ENCODE peak calls at places on chromosome 12, in four cellular contexts. X is HepG2, V is H1, U is GM12878. O is an unnamed sample.

GRCh38 chr12:76719642-76720041 is 44.3 kb upstream of the ZDHHC17 start:
- DNase-seq in X (no peak), V (no peak), U (no peak), O (no peak)

GRCh38 chr12:124509676-124510300 is 57.6 kb downstream of the NCOR2 start:
- DNase-seq in X (peak; percentile 86), V (no peak), U (no peak), O (peak; percentile 61)

GRCh38 chr12:50934981-50935807 is 17.1 kb upstream of the HIGD1C start:
- DNase-seq in X (peak; percentile 57), V (no peak), U (no peak), O (no peak)

GRCh38 chr12:14284189-14284722 is 81.2 kb upstream of the ATF7IP start:
- DNase-seq in X (no peak), V (no peak), U (peak; percentile 40), O (peak; percentile 81)

GRCh38 chr12:74537707-74538385 is at the start of gene ATXN7L3B:
- DNase-seq in X (peak; percentile 89), V (peak; percentile 89), U (peak; percentile 73), O (peak; percentile 94)

GRCh38 chr12:109462868-109463692 is 14.0 kb downstream of the KCTD10 start:
- DNase-seq in X (peak; percentile 63), V (no peak), U (no peak), O (no peak)

GRCh38 chr12:68042212-68042699 is 53.0 kb downstream of the IFNG-AS1 start:
- DNase-seq in X (peak; percentile 3), V (no peak), U (peak; percentile 65), O (no peak)

GRCh38 chr12:123660328-123660727 is 10.6 kb upstream of the TCTN2 start:
- DNase-seq in X (no peak), V (no peak), U (no peak), O (no peak)

GRCh38 chr12:120240495-120240833 is 25.1 kb downstream of the PXN start:
- DNase-seq in X (no peak), V (no peak), U (no peak), O (no peak)

GRCh38 chr12:113271853-113272561 is 50.7 kb downstream of the TPCN1 start:
- DNase-seq in X (peak; percentile 74), V (no peak), U (no peak), O (peak; percentile 74)

GRCh38 chr12:27875677-27876076 is 95.6 kb upstream of the MANSC4 start:
- DNase-seq in X (no peak), V (no peak), U (no peak), O (no peak)

GRCh38 chr12:108374596-108375320 is 35.6 kb upstream of the CMKLR1 start:
- DNase-seq in X (no peak), V (no peak), U (no peak), O (no peak)

GRCh38 chr12:41507286-41507685 is 319.2 kb downstream of the PDZRN4 start:
- DNase-seq in X (no peak), V (no peak), U (no peak), O (no peak)

GRCh38 chr12:100820314-100820713 is 25.7 kb downstream of the ANO4 start:
- DNase-seq in X (no peak), V (no peak), U (no peak), O (no peak)

GRCh38 chr12:15151141-15152091 is 69.8 kb downstream of the RERG start:
- DNase-seq in X (peak; percentile 5), V (no peak), U (no peak), O (no peak)

GRCh38 chr12:51846911-51847829 is 1.3 kb downstream of the FIGNL2 start:
- DNase-seq in X (no peak), V (peak; percentile 81), U (no peak), O (no peak)

GRCh38 chr12:30862486-30862885 is 64.1 kb upstream of the TSPAN11 start:
- DNase-seq in X (no peak), V (no peak), U (no peak), O (no peak)

GRCh38 chr12:14774074-14774943 is 29.0 kb downstream of the WBP11 start:
- DNase-seq in X (peak; percentile 88), V (peak; percentile 91), U (peak; percentile 66), O (no peak)

GRCh38 chr12:24944598-24944975 is 4.3 kb downstream of the BCAT1 start:
- DNase-seq in X (no peak), V (no peak), U (no peak), O (no peak)

GRCh38 chr12:124497658-124498057 is 69.8 kb downstream of the NCOR2 start:
- DNase-seq in X (no peak), V (no peak), U (no peak), O (no peak)

GRCh38 chr12:27193854-27194544 is 50.1 kb upstream of the STK38L start:
- DNase-seq in X (no peak), V (no peak), U (no peak), O (no peak)

GRCh38 chr12:116319316-116319715 is 41.8 kb upstream of the MED13L start:
- DNase-seq in X (no peak), V (no peak), U (no peak), O (no peak)

GRCh38 chr12:104549820-104550480 is 93.2 kb downstream of the CHST11 start:
- DNase-seq in X (no peak), V (no peak), U (no peak), O (no peak)

GRCh38 chr12:95637471-95638155 is 86.3 kb upstream of the USP44 start:
- DNase-seq in X (no peak), V (no peak), U (no peak), O (no peak)

GRCh38 chr12:54300732-54301427 is at the start of gene NFE2:
- DNase-seq in X (peak; percentile 58), V (peak; percentile 85), U (no peak), O (peak; percentile 70)

GRCh38 chr12:121600702-121601336 is 20.0 kb upstream of the KDM2B start:
- DNase-seq in X (no peak), V (no peak), U (no peak), O (no peak)

GRCh38 chr12:121608301-121608700 is 18.0 kb upstream of the ORAI1 start:
- DNase-seq in X (no peak), V (no peak), U (no peak), O (no peak)

GRCh38 chr12:121598672-121599287 is 18.0 kb upstream of the KDM2B start:
- DNase-seq in X (peak; percentile 71), V (no peak), U (no peak), O (no peak)

GRCh38 chr12:121603581-121603980 is 22.7 kb upstream of the ORAI1 start:
- DNase-seq in X (no peak), V (no peak), U (no peak), O (no peak)

GRCh38 chr12:121602766-121603165 is 21.9 kb upstream of the KDM2B start:
- DNase-seq in X (no peak), V (no peak), U (no peak), O (no peak)
- TF ChIP-seq BRCA1 in X (no peak), V (no peak), U (no peak), O (no peak)

DNA sequence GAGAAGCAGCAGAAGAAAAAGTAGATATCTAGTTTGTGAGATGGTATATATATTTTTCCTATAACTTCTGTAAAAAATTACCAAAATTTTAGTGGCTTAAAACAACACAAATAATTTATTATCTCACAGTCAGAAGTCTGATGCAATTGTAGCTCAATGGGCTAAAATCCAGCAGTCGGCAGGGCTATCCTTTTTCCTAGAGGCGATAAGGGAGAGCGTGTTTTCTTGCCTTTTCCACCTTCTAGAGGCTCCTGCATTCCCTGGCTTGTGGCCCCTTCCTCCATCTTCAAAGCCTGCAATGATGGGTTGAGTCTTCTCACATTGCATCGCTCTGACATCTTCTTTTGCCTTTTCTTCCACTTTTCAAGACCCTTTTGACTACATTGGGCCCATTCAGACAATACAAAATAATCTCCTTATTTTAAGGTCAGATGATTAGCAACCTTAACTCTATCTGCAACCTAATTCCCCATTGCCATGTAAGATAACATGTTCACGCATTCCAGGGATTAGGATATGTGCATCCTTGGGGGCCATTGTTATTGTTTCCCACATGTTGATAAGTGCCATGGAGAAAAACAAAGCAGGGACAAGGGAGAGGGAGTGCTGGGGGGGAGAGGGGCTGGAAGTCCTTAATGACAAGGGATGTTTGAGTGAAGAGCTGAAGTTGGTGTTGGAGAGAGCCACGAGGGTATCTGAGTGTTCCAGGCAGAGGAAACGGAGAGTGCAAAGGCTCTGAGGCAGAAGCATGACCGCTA is 13.8 kb upstream of the DDX47 start:
- DNase-seq in X (no peak), V (no peak), U (no peak), O (no peak)
- TF ChIP-seq BRCA1 in X (no peak), V (no peak), U (no peak), O (no peak)

DNA sequence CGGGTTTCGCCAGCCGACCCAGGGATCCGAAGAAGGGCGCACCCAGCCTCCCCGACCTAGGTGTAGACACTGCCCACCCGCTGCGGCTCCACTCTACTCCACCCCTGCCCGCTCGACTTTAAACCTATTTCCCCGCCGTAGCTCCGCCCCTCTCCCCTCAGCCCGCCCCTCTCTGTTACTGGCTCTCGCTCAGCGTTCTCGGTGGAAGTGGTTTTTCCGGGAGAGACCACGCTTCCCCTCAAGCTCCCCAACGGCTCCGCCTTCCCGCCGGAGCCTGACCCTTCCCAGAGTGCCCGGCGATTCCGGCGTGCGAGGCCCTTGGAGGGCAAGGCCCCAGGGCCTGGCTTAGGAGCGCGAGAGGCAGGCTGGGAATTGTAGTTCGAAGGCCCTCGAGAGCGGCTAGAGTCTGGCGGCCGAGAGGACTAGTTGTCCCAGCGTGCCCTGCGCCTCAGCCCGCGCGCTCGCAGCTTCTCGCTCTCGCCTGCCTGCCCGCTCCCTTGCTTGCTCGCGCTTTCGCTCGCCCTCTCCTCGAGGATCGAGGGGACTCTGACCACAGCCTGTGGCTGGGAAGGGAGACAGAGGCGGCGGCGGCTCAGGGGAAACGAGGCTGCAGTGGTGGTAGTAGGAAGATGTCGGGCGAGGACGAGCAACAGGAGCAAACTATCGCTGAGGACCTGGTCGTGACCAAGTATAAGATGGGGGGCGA is at the start of gene PA2G4:
- DNase-seq in X (peak; percentile 97), V (peak; percentile 95), U (peak; percentile 97), O (peak; percentile 96)
- TF ChIP-seq BRCA1 in X (no peak), V (peak; percentile 79), U (no peak), O (no peak)

DNA sequence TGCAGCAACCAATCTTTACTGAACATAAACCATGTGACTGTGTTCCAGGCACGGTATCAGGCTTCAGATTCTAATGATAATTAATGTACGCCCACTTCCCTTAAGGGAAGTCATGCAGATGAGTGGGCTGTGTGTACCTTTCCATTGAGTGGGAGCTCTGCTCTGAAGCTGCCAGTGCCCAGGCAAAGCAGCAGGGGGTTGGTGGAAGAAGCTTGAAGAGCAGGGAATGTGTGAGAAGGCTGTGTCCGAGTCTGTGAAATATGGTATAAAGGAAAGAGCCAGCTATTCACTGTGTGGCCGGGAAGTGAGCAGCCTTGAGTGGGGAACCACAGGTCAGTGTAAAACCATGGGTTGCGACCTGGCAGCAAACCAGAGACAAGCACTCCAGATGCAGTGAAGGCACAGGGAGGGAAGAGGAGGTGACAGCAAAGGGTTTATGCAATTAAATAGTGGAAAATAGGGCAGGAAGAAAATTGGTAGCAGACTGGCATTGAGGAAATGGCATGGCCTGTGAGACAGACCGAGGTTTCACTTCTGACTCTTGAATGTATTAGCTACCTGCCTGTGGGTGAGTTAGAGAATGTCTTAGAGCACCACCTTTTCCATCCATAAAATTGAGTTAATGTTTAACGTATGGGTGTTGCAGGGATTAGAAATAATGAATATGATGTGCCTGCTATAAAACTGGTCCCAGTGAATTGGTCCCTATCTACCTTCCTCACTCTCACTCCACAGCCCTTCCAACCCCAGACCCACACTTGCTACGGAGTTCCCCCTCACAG is 116.4 kb downstream of the NTF3 start:
- DNase-seq in X (no peak), V (no peak), U (no peak), O (no peak)
- TF ChIP-seq BRCA1 in X (no peak), V (no peak), U (no peak), O (no peak)

O was measured in K562.